ENCODE peak calls at places on chromosome X, in six cellular contexts. One of them, this sample, is unnamed.

GRCh38 chrX:100662791-100663190 is 18.8 kb downstream of the SRPX2 start:
- DNase-seq in transverse colon: no peak
- DNase-seq in stomach: no peak
- DNase-seq in esophagus muscularis mucosa: no peak
- DNase-seq in upper lobe of left lung: no peak
- DNase-seq in K562: no peak
- DNase-seq in this sample: no peak

GRCh38 chrX:70554081-70554480 is 109.4 kb downstream of the DLG3 start:
- DNase-seq in transverse colon: no peak
- DNase-seq in stomach: no peak
- DNase-seq in esophagus muscularis mucosa: no peak
- DNase-seq in upper lobe of left lung: no peak
- DNase-seq in K562: no peak
- DNase-seq in this sample: no peak

GRCh38 chrX:7316887-7317286 is 168.9 kb upstream of the PUDP start:
- DNase-seq in transverse colon: no peak
- DNase-seq in stomach: no peak
- DNase-seq in esophagus muscularis mucosa: no peak
- DNase-seq in upper lobe of left lung: no peak
- DNase-seq in K562: no peak
- DNase-seq in this sample: no peak

GRCh38 chrX:104842646-104843045 is 276.6 kb downstream of the IL1RAPL2 start:
- DNase-seq in transverse colon: no peak
- DNase-seq in stomach: no peak
- DNase-seq in esophagus muscularis mucosa: no peak
- DNase-seq in upper lobe of left lung: no peak
- DNase-seq in K562: no peak
- DNase-seq in this sample: no peak

GRCh38 chrX:134148293-134148692 is 88.7 kb upstream of the CCDC160 start:
- DNase-seq in transverse colon: no peak
- DNase-seq in stomach: no peak
- DNase-seq in esophagus muscularis mucosa: no peak
- DNase-seq in upper lobe of left lung: no peak
- DNase-seq in K562: no peak
- DNase-seq in this sample: no peak

GRCh38 chrX:28847423-28847822 is 260.2 kb downstream of the IL1RAPL1 start:
- DNase-seq in transverse colon: no peak
- DNase-seq in stomach: no peak
- DNase-seq in esophagus muscularis mucosa: no peak
- DNase-seq in upper lobe of left lung: no peak
- DNase-seq in K562: no peak
- DNase-seq in this sample: no peak

GRCh38 chrX:34563061-34563460 is 94.0 kb downstream of the TMEM47 start:
- DNase-seq in transverse colon: no peak
- DNase-seq in stomach: no peak
- DNase-seq in esophagus muscularis mucosa: no peak
- DNase-seq in upper lobe of left lung: no peak
- DNase-seq in K562: no peak
- DNase-seq in this sample: no peak

GRCh38 chrX:56920338-56920997 is 74.9 kb downstream of the SPIN3 start:
- DNase-seq in transverse colon: no peak
- DNase-seq in stomach: no peak
- DNase-seq in esophagus muscularis mucosa: no peak
- DNase-seq in upper lobe of left lung: no peak
- DNase-seq in K562: no peak
- DNase-seq in this sample: no peak

GRCh38 chrX:9312922-9313867 is 151.7 kb upstream of the TBL1X start:
- DNase-seq in transverse colon: peak
- DNase-seq in stomach: peak
- DNase-seq in esophagus muscularis mucosa: no peak
- DNase-seq in upper lobe of left lung: no peak
- DNase-seq in K562: peak
- DNase-seq in this sample: peak

GRCh38 chrX:35919536-35920309 is at the start of gene CFAP47:
- DNase-seq in transverse colon: peak
- DNase-seq in stomach: peak
- DNase-seq in esophagus muscularis mucosa: no peak
- DNase-seq in upper lobe of left lung: peak
- DNase-seq in K562: no peak
- DNase-seq in this sample: no peak

GRCh38 chrX:7115557-7115956 is 32.0 kb upstream of the STS start:
- DNase-seq in transverse colon: no peak
- DNase-seq in stomach: no peak
- DNase-seq in esophagus muscularis mucosa: no peak
- DNase-seq in upper lobe of left lung: no peak
- DNase-seq in K562: no peak
- DNase-seq in this sample: no peak

GRCh38 chrX:476724-477075 is 90.0 kb upstream of the PPP2R3B start:
- DNase-seq in transverse colon: no peak
- DNase-seq in stomach: no peak
- DNase-seq in esophagus muscularis mucosa: no peak
- DNase-seq in upper lobe of left lung: no peak
- DNase-seq in K562: no peak
- DNase-seq in this sample: no peak

GRCh38 chrX:39894626-39895025 is 203.1 kb downstream of the BCOR start:
- DNase-seq in transverse colon: peak
- DNase-seq in stomach: peak
- DNase-seq in esophagus muscularis mucosa: no peak
- DNase-seq in upper lobe of left lung: no peak
- DNase-seq in K562: no peak
- DNase-seq in this sample: no peak

GRCh38 chrX:1172496-1172895 is 40.0 kb downstream of the CRLF2 start:
- DNase-seq in transverse colon: no peak
- DNase-seq in stomach: no peak
- DNase-seq in esophagus muscularis mucosa: peak
- DNase-seq in upper lobe of left lung: no peak
- DNase-seq in K562: no peak
- DNase-seq in this sample: no peak

GRCh38 chrX:51494409-51494808 is 2.0 kb downstream of the NUDT11 start:
- DNase-seq in transverse colon: no peak
- DNase-seq in stomach: no peak
- DNase-seq in esophagus muscularis mucosa: no peak
- DNase-seq in upper lobe of left lung: no peak
- DNase-seq in K562: no peak
- DNase-seq in this sample: no peak

GRCh38 chrX:131588995-131589394 is 45.1 kb downstream of the OR13H1 start:
- DNase-seq in transverse colon: no peak
- DNase-seq in stomach: no peak
- DNase-seq in esophagus muscularis mucosa: no peak
- DNase-seq in upper lobe of left lung: no peak
- DNase-seq in K562: no peak
- DNase-seq in this sample: no peak

GRCh38 chrX:30141966-30142365 is 73.4 kb upstream of the MAGEB2 start:
- DNase-seq in transverse colon: no peak
- DNase-seq in stomach: no peak
- DNase-seq in esophagus muscularis mucosa: no peak
- DNase-seq in upper lobe of left lung: no peak
- DNase-seq in K562: peak
- DNase-seq in this sample: no peak

GRCh38 chrX:21529771-21530170 is 128.4 kb downstream of the KLHL34 start:
- DNase-seq in transverse colon: no peak
- DNase-seq in stomach: no peak
- DNase-seq in esophagus muscularis mucosa: no peak
- DNase-seq in upper lobe of left lung: no peak
- DNase-seq in K562: no peak
- DNase-seq in this sample: no peak

GRCh38 chrX:110514498-110514897 is 155.8 kb downstream of the RTL9 start:
- DNase-seq in transverse colon: no peak
- DNase-seq in stomach: no peak
- DNase-seq in esophagus muscularis mucosa: no peak
- DNase-seq in upper lobe of left lung: no peak
- DNase-seq in K562: no peak
- DNase-seq in this sample: no peak

GRCh38 chrX:28638775-28639174 is 51.5 kb downstream of the IL1RAPL1 start:
- DNase-seq in transverse colon: no peak
- DNase-seq in stomach: no peak
- DNase-seq in esophagus muscularis mucosa: no peak
- DNase-seq in upper lobe of left lung: no peak
- DNase-seq in K562: no peak
- DNase-seq in this sample: no peak

GRCh38 chrX:82666355-82666754 is 841.7 kb upstream of the POU3F4 start:
- DNase-seq in transverse colon: no peak
- DNase-seq in stomach: no peak
- DNase-seq in esophagus muscularis mucosa: no peak
- DNase-seq in upper lobe of left lung: no peak
- DNase-seq in K562: no peak
- DNase-seq in this sample: no peak

GRCh38 chrX:133533249-133533648 is 118.0 kb upstream of the GPC4 start:
- DNase-seq in transverse colon: no peak
- DNase-seq in stomach: no peak
- DNase-seq in esophagus muscularis mucosa: no peak
- DNase-seq in upper lobe of left lung: no peak
- DNase-seq in K562: no peak
- DNase-seq in this sample: no peak

GRCh38 chrX:73944582-73944947 is 359.4 kb upstream of the ZCCHC13 start:
- DNase-seq in transverse colon: no peak
- DNase-seq in stomach: no peak
- DNase-seq in esophagus muscularis mucosa: no peak
- DNase-seq in upper lobe of left lung: no peak
- DNase-seq in K562: no peak
- DNase-seq in this sample: no peak

GRCh38 chrX:74015379-74016019 is 288.5 kb upstream of the ZCCHC13 start:
- DNase-seq in transverse colon: peak
- DNase-seq in stomach: peak
- DNase-seq in esophagus muscularis mucosa: no peak
- DNase-seq in upper lobe of left lung: no peak
- DNase-seq in K562: peak
- DNase-seq in this sample: peak

GRCh38 chrX:153519569-153520285 is 2.3 kb downstream of the ATP2B3 start:
- DNase-seq in transverse colon: no peak
- DNase-seq in stomach: no peak
- DNase-seq in esophagus muscularis mucosa: no peak
- DNase-seq in upper lobe of left lung: no peak
- DNase-seq in K562: no peak
- DNase-seq in this sample: no peak

GRCh38 chrX:133670394-133670793 is 255.1 kb upstream of the GPC4 start:
- DNase-seq in transverse colon: no peak
- DNase-seq in stomach: no peak
- DNase-seq in esophagus muscularis mucosa: no peak
- DNase-seq in upper lobe of left lung: no peak
- DNase-seq in K562: peak
- DNase-seq in this sample: no peak

GRCh38 chrX:45621356-45622041 is 420.8 kb upstream of the DIPK2B start:
- DNase-seq in transverse colon: no peak
- DNase-seq in stomach: no peak
- DNase-seq in esophagus muscularis mucosa: no peak
- DNase-seq in upper lobe of left lung: no peak
- DNase-seq in K562: no peak
- DNase-seq in this sample: no peak
- TF ChIP-seq POLR2AphosphoS5 in transverse colon: no peak
- TF ChIP-seq POLR2AphosphoS5 in stomach: no peak
- TF ChIP-seq POLR2AphosphoS5 in esophagus muscularis mucosa: no peak
- TF ChIP-seq POLR2AphosphoS5 in upper lobe of left lung: no peak
- TF ChIP-seq POLR2AphosphoS5 in K562: no peak
- TF ChIP-seq POLR2AphosphoS5 in this sample: no peak

GRCh38 chrX:139720979-139721378 is 13.0 kb upstream of the MCF2 start:
- DNase-seq in transverse colon: no peak
- DNase-seq in stomach: no peak
- DNase-seq in esophagus muscularis mucosa: no peak
- DNase-seq in upper lobe of left lung: no peak
- DNase-seq in K562: no peak
- DNase-seq in this sample: no peak
- TF ChIP-seq POLR2A in transverse colon: no peak
- TF ChIP-seq POLR2A in stomach: no peak
- TF ChIP-seq POLR2A in esophagus muscularis mucosa: no peak
- TF ChIP-seq POLR2A in upper lobe of left lung: no peak
- TF ChIP-seq POLR2A in K562: no peak
- TF ChIP-seq POLR2A in this sample: no peak

DNA sequence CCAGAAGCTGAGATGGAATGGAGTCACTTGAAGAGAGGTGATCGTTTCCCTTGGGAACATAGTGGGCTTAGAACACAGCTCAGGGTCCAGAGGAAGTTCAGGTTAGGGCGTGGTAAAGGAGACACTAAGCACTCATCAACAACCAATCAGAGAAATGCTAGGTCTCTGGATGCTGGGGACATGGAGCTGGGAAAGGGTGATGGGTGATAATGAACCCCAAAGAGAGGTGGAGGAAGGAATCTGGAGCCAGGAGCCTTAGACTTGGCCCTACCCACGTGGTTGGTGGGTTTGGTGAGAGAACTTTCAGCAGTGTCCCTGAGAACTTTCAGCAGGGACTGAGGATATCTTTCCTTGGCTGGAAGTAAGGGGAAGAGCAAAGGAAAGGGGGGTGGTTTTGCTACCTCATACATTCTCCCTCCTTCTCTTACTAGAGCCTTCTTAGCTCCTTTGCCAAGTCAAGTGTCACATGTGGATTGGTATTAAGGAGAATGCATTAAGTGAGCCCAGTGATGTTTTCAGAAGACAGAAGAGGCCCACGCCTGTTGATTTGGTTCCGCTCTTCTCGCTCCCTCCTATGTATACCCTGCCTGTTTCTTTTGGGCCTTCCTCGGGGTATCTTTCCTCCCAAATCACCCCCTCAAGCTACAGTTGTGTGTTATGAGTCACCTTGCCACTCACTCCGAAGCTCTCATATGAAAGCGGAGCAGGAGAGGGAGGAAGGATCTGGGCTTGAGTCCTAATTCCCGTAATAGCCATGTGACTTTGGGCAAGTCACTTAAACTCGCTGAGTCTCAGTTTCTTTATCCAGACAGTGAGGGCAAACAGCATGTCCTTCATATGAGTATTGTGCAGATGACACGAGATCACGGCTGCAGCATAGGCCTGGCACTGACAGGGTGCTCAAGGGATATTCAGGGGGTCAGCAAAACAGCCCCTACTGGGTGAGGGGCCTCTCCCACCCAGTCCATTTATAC is 63.1 kb downstream of the TSC22D3 start:
- DNase-seq in transverse colon: peak
- DNase-seq in stomach: no peak
- DNase-seq in esophagus muscularis mucosa: no peak
- DNase-seq in upper lobe of left lung: no peak
- DNase-seq in K562: no peak
- DNase-seq in this sample: no peak
- TF ChIP-seq POLR2AphosphoS5 in transverse colon: peak
- TF ChIP-seq POLR2AphosphoS5 in stomach: peak
- TF ChIP-seq POLR2AphosphoS5 in esophagus muscularis mucosa: peak
- TF ChIP-seq POLR2AphosphoS5 in upper lobe of left lung: peak
- TF ChIP-seq POLR2AphosphoS5 in K562: no peak
- TF ChIP-seq POLR2AphosphoS5 in this sample: peak

GRCh38 chrX:123962794-123963373 is 1.4 kb downstream of the STAG2 start:
- DNase-seq in transverse colon: peak
- DNase-seq in stomach: peak
- DNase-seq in esophagus muscularis mucosa: peak
- DNase-seq in upper lobe of left lung: peak
- DNase-seq in K562: peak
- DNase-seq in this sample: no peak

GRCh38 chrX:123960956-123961267 is 594 bp upstream of the STAG2 start:
- DNase-seq in transverse colon: no peak
- DNase-seq in stomach: no peak
- DNase-seq in esophagus muscularis mucosa: no peak
- DNase-seq in upper lobe of left lung: peak
- DNase-seq in K562: no peak
- DNase-seq in this sample: no peak

GRCh38 chrX:123962006-123962485 is 540 bp downstream of the STAG2 start:
- DNase-seq in transverse colon: no peak
- DNase-seq in stomach: no peak
- DNase-seq in esophagus muscularis mucosa: no peak
- DNase-seq in upper lobe of left lung: no peak
- DNase-seq in K562: no peak
- DNase-seq in this sample: no peak

GRCh38 chrX:123959281-123960063 is 2.0 kb upstream of the STAG2 start:
- DNase-seq in transverse colon: peak
- DNase-seq in stomach: peak
- DNase-seq in esophagus muscularis mucosa: peak
- DNase-seq in upper lobe of left lung: peak
- DNase-seq in K562: peak
- DNase-seq in this sample: no peak

GRCh38 chrX:123961268-123962005 is at the start of gene STAG2:
- DNase-seq in transverse colon: peak
- DNase-seq in stomach: peak
- DNase-seq in esophagus muscularis mucosa: peak
- DNase-seq in upper lobe of left lung: peak
- DNase-seq in K562: peak
- DNase-seq in this sample: no peak
- TF ChIP-seq POLR2A in transverse colon: peak
- TF ChIP-seq POLR2A in stomach: no peak
- TF ChIP-seq POLR2A in esophagus muscularis mucosa: no peak
- TF ChIP-seq POLR2A in upper lobe of left lung: no peak
- TF ChIP-seq POLR2A in K562: peak
- TF ChIP-seq POLR2A in this sample: peak